ENCODE peak calls at places on chromosomes 6 and 20, in nine cellular contexts. V is thoracic aorta, Z is fibroblast of lung, M is OCI-LY7, N is cardiac fibroblast, P is mammary epithelial cell, H is skeletal muscle cell, X is IMR-90, Q is kidney epithelial cell. E is an unnamed sample.

GRCh38 chr20:18856873-18857272 is 43.3 kb downstream of the SCP2D1 start:
- DNase-seq in V (no peak), Z (no peak), M (no peak), N (no peak), P (no peak), H (no peak), X (no peak), Q (no peak), E (no peak)

GRCh38 chr6:12479885-12480284 is 189.7 kb downstream of the EDN1 start:
- DNase-seq in V (no peak), Z (peak), M (no peak), N (peak), P (no peak), H (no peak), X (peak), Q (no peak), E (no peak)

GRCh38 chr20:38034961-38035360 is 1.4 kb downstream of the RPRD1B start:
- DNase-seq in V (no peak), Z (peak), M (peak), N (no peak), P (peak), H (no peak), X (no peak), Q (no peak), E (no peak)

GRCh38 chr20:21665687-21666446 is 39.6 kb upstream of the PAX1 start:
- DNase-seq in V (no peak), Z (no peak), M (no peak), N (no peak), P (peak), H (no peak), X (no peak), Q (no peak), E (no peak)

GRCh38 chr6:46005254-46005653 is 10.4 kb downstream of the CLIC5 start:
- DNase-seq in V (no peak), Z (no peak), M (no peak), N (no peak), P (no peak), H (no peak), X (no peak), Q (no peak), E (no peak)

GRCh38 chr20:22389836-22390542 is 194.4 kb downstream of the FOXA2 start:
- DNase-seq in V (no peak), Z (peak), M (no peak), N (peak), P (peak), H (no peak), X (no peak), Q (peak), E (no peak)

GRCh38 chr6:446418-447366 is 55.1 kb downstream of the IRF4 start:
- DNase-seq in V (no peak), Z (no peak), M (no peak), N (no peak), P (no peak), H (no peak), X (no peak), Q (no peak), E (no peak)

GRCh38 chr6:45595010-45595851 is 217.5 kb upstream of the SUPT3H start:
- DNase-seq in V (no peak), Z (no peak), M (no peak), N (no peak), P (no peak), H (no peak), X (no peak), Q (no peak), E (no peak)

GRCh38 chr20:61582196-61582923 is 330.3 kb downstream of the CDH4 start:
- DNase-seq in V (no peak), Z (no peak), M (no peak), N (no peak), P (no peak), H (no peak), X (no peak), Q (no peak), E (no peak)

GRCh38 chr6:108993876-108994275 is 100.8 kb downstream of the SESN1 start:
- DNase-seq in V (no peak), Z (no peak), M (no peak), N (no peak), P (no peak), H (no peak), X (no peak), Q (no peak), E (no peak)

GRCh38 chr6:130357436-130357835 is 8.4 kb upstream of the TMEM200A start:
- DNase-seq in V (no peak), Z (no peak), M (no peak), N (no peak), P (no peak), H (no peak), X (no peak), Q (no peak), E (no peak)

GRCh38 chr6:6696867-6697531 is 108.5 kb downstream of the LY86 start:
- DNase-seq in V (no peak), Z (peak), M (peak), N (peak), P (peak), H (no peak), X (peak), Q (no peak), E (no peak)

GRCh38 chr20:7792131-7792869 is 148.0 kb downstream of the HAO1 start:
- DNase-seq in V (no peak), Z (peak), M (no peak), N (peak), P (peak), H (peak), X (no peak), Q (no peak), E (no peak)

GRCh38 chr6:5553767-5554166 is 292.5 kb downstream of the FARS2 start:
- DNase-seq in V (no peak), Z (no peak), M (no peak), N (no peak), P (no peak), H (no peak), X (no peak), Q (no peak), E (no peak)

GRCh38 chr6:113968472-113968871 is 2.5 kb downstream of the HDAC2 start:
- DNase-seq in V (no peak), Z (no peak), M (no peak), N (no peak), P (no peak), H (no peak), X (no peak), Q (no peak), E (no peak)
- H3K4me3 ChIP-seq in V (peak), Z (no peak), M (peak), N (peak), P (peak), H (peak), X (peak), Q (peak), E (peak)

GRCh38 chr6:118665011-118665410 is 13.6 kb upstream of the CEP85L start:
- DNase-seq in V (no peak), Z (no peak), M (no peak), N (no peak), P (peak), H (no peak), X (no peak), Q (no peak), E (no peak)
- H3K4me3 ChIP-seq in V (peak), Z (no peak), M (no peak), N (no peak), P (peak), H (no peak), X (no peak), Q (no peak), E (no peak)

GRCh38 chr6:141561154-141561553 is 571.6 kb upstream of the GJE1 start:
- DNase-seq in V (no peak), Z (no peak), M (no peak), N (no peak), P (no peak), H (no peak), X (no peak), Q (no peak), E (no peak)

GRCh38 chr6:141562801-141563763 is 569.6 kb upstream of the GJE1 start:
- DNase-seq in V (peak), Z (peak), M (peak), N (peak), P (peak), H (peak), X (peak), Q (peak), E (no peak)

GRCh38 chr6:141562181-141562800 is 570.4 kb upstream of the GJE1 start:
- DNase-seq in V (no peak), Z (peak), M (no peak), N (no peak), P (no peak), H (no peak), X (no peak), Q (no peak), E (peak)
- H3K4me3 ChIP-seq in V (peak), Z (no peak), M (peak), N (peak), P (no peak), H (peak), X (peak), Q (no peak), E (peak)

GRCh38 chr6:168035661-168036616 is 38.5 kb downstream of the KIF25 start:
- DNase-seq in V (no peak), Z (peak), M (no peak), N (peak), P (peak), H (no peak), X (peak), Q (no peak), E (no peak)
- H3K4me3 ChIP-seq in V (peak), Z (peak), M (no peak), N (peak), P (peak), H (peak), X (peak), Q (peak), E (peak)